ENCODE peak calls at places on chromosomes 4 and X, in five cellular contexts. Z is sciatic nerve, J is HCT116, E is stomach, Q is RPMI8226. N is an unnamed sample.

GRCh38 chrX:31796624-31797023 is 724.8 kb upstream of the FTHL17 start:
- DNase-seq in Z (no peak), J (no peak), Q (no peak), E (no peak), N (no peak)

GRCh38 chrX:115912372-115912897 is 258.1 kb upstream of the AGTR2 start:
- DNase-seq in E (no peak), Q (peak; percentile 30), Z (no peak), J (no peak), N (no peak)

GRCh38 chr4:139144161-139144859 is 32.7 kb downstream of the ELF2 start:
- DNase-seq in J (no peak), Q (no peak), E (peak; percentile 57), Z (peak; percentile 64), N (peak; percentile 84)

GRCh38 chr4:13537011-13537831 is 7.1 kb downstream of the NKX3-2 start:
- DNase-seq in E (no peak), J (no peak), Q (no peak), Z (no peak), N (peak; percentile 8)

GRCh38 chr4:177484613-177485021 is 42.4 kb upstream of the AGA start:
- DNase-seq in Q (no peak), E (no peak), J (peak; percentile 23), Z (no peak), N (no peak)

GRCh38 chrX:140764401-140764919 is 54.9 kb downstream of the LINC00632 start:
- DNase-seq in E (no peak), Q (no peak), J (no peak), Z (peak; percentile 63), N (peak; percentile 60)

GRCh38 chr4:2246384-2247127 is 4.6 kb upstream of the HAUS3 start:
- DNase-seq in E (no peak), Q (no peak), Z (peak; percentile 51), J (no peak), N (no peak)

GRCh38 chrX:40326186-40326965 is 228.6 kb upstream of the BCOR start:
- DNase-seq in Z (no peak), J (no peak), Q (no peak), E (no peak), N (no peak)

GRCh38 chrX:155819966-155820491 is 61.1 kb upstream of the VAMP7 start:
- DNase-seq in J (peak; percentile 75), Q (peak; percentile 75), E (peak; percentile 63), Z (peak; percentile 63), N (peak; percentile 84)

GRCh38 chr4:687048-687974 is 1.6 kb downstream of the SLC49A3 start:
- DNase-seq in J (peak; percentile 66), E (peak; percentile 90), Q (no peak), Z (peak; percentile 87), N (no peak)

GRCh38 chr4:70734168-70734954 is 12.6 kb downstream of the RUFY3 start:
- DNase-seq in Z (no peak), J (no peak), E (no peak), Q (peak; percentile 76), N (peak; percentile 56)

GRCh38 chr4:183256756-183257385 is 63.2 kb downstream of the CLDN22 start:
- DNase-seq in Z (peak; percentile 79), Q (peak; percentile 41), E (peak; percentile 55), J (peak; percentile 33), N (peak; percentile 78)

GRCh38 chr4:14130551-14130950 is 503.0 kb upstream of the BOD1L1 start:
- DNase-seq in Q (no peak), J (no peak), Z (no peak), E (no peak), N (no peak)

GRCh38 chr4:40576651-40577480 is 52.8 kb downstream of the RBM47 start:
- DNase-seq in Z (peak; percentile 72), J (peak; percentile 66), Q (peak; percentile 80), E (peak; percentile 85), N (peak; percentile 93)

GRCh38 chr4:1785592-1785991 is 7.5 kb upstream of the FGFR3 start:
- DNase-seq in J (no peak), Q (no peak), E (no peak), Z (no peak), N (no peak)

GRCh38 chr4:140372607-140373327 is 679 bp upstream of the SCOC start:
- DNase-seq in J (peak; percentile 12), Q (peak; percentile 43), E (no peak), Z (no peak), N (peak; percentile 64)

GRCh38 chr4:151202851-151203455 is 74.0 kb upstream of the PRSS48 start:
- DNase-seq in J (no peak), E (no peak), Q (no peak), Z (no peak), N (peak; percentile 43)

N was measured in left kidney.